ENCODE peak calls at places on chromosomes 13 and 19, in six cellular contexts. S is NCI-H1417 treated with DMSO at 0.1 percent for 48 hours; T is NCI-H524 treated with DMSO at 0.1 percent for 48 hours; H is stimulated activated CD8-positive, alpha-beta memory T cell treated with anti-CD3 and anti-CD28 coated beads, Interleukin-2, amount 100 ng/mL, for 1 hour; Z is fibroblast of villous mesenchyme; B is GDM1. E is an unnamed sample.

GRCh38 chr13:112810608-112811007 is 120.8 kb downstream of the ATP11A start:
- DNase-seq in S (no peak), T (no peak), H (no peak), Z (no peak), B (no peak), E (no peak)

GRCh38 chr13:51451467-51452390 is 1.1 kb downstream of the INTS6 start:
- DNase-seq in S (peak), T (peak), H (peak), Z (peak), B (peak), E (peak)

GRCh38 chr19:11269408-11269807 is 7.1 kb upstream of the DOCK6 start:
- DNase-seq in S (no peak), T (no peak), H (no peak), Z (peak), B (no peak), E (no peak)

GRCh38 chr19:22286151-22286810 is at the start of gene ZNF729:
- DNase-seq in S (no peak), T (no peak), H (no peak), Z (no peak), B (no peak), E (no peak)

GRCh38 chr19:42206871-42207755 is 10.4 kb downstream of the DEDD2 start:
- DNase-seq in S (no peak), T (no peak), H (no peak), Z (peak), B (no peak), E (no peak)

GRCh38 chr19:15934332-15935078 is at the start of gene CYP4F11:
- DNase-seq in S (no peak), T (no peak), H (no peak), Z (no peak), B (no peak), E (no peak)

GRCh38 chr19:4449022-4449825 is 8.4 kb downstream of the UBXN6 start:
- DNase-seq in S (no peak), T (peak), H (no peak), Z (no peak), B (no peak), E (no peak)

GRCh38 chr13:110005563-110005962 is 219.2 kb upstream of the IRS2 start:
- DNase-seq in S (no peak), T (no peak), H (no peak), Z (peak), B (no peak), E (no peak)

GRCh38 chr13:112896736-112897602 is 72.0 kb upstream of the MCF2L start:
- DNase-seq in S (no peak), T (no peak), H (no peak), Z (no peak), B (no peak), E (no peak)

GRCh38 chr13:22648325-22648758 is 532.4 kb upstream of the SGCG start:
- DNase-seq in S (no peak), T (no peak), H (no peak), Z (no peak), B (no peak), E (no peak)

GRCh38 chr13:49220035-49220855 is at the start of gene MLNR:
- DNase-seq in S (no peak), T (no peak), H (no peak), Z (peak), B (no peak), E (no peak)

GRCh38 chr19:35495107-35496064 is 5.1 kb upstream of the KRTDAP start:
- DNase-seq in S (no peak), T (no peak), H (peak), Z (peak), B (peak), E (peak)

GRCh38 chr13:23212621-23213020 is 31.8 kb downstream of the SGCG start:
- DNase-seq in S (no peak), T (no peak), H (no peak), Z (peak), B (no peak), E (peak)

GRCh38 chr13:42548731-42549554 is 25.0 kb upstream of the TNFSF11 start:
- DNase-seq in S (no peak), T (no peak), H (no peak), Z (peak), B (peak), E (no peak)

GRCh38 chr19:54133312-54133956 is 4.1 kb upstream of the CNOT3 start:
- DNase-seq in S (peak), T (no peak), H (no peak), Z (peak), B (peak), E (no peak)

GRCh38 chr19:36672368-36672767 is 5.7 kb upstream of the ZNF461 start:
- DNase-seq in S (no peak), T (no peak), H (no peak), Z (no peak), B (no peak), E (no peak)

GRCh38 chr13:31485651-31486051 is 253.7 kb upstream of the RXFP2 start:
- DNase-seq in S (no peak), T (no peak), H (no peak), Z (peak), B (no peak), E (no peak)

GRCh38 chr13:45621950-45622349 is 6.4 kb upstream of the ERICH6B start:
- DNase-seq in S (no peak), T (no peak), H (no peak), Z (no peak), B (no peak), E (no peak)

GRCh38 chr19:47331931-47332547 is at the start of gene C5AR2:
- DNase-seq in S (no peak), T (no peak), H (no peak), Z (no peak), B (no peak), E (no peak)

GRCh38 chr19:43620061-43621001 is 902 bp upstream of the ZNF428 start:
- DNase-seq in S (peak), T (no peak), H (no peak), Z (no peak), B (no peak), E (no peak)

GRCh38 chr19:46736544-46737274 is 9.1 kb upstream of the FKRP start:
- DNase-seq in S (no peak), T (no peak), H (no peak), Z (no peak), B (no peak), E (no peak)

GRCh38 chr13:108700421-108701170 is 71.2 kb downstream of the MYO16 start:
- DNase-seq in S (no peak), T (no peak), H (no peak), Z (peak), B (no peak), E (no peak)

GRCh38 chr13:98374750-98375149 is 197.7 kb upstream of the RNF113B start:
- DNase-seq in S (no peak), T (no peak), H (no peak), Z (no peak), B (no peak), E (no peak)

GRCh38 chr13:41516760-41517159 is 59.4 kb downstream of the RGCC start:
- DNase-seq in S (no peak), T (no peak), H (no peak), Z (no peak), B (no peak), E (no peak)

GRCh38 chr19:43774103-43774939 is 6.5 kb downstream of the KCNN4 start:
- DNase-seq in S (no peak), T (no peak), H (no peak), Z (peak), B (no peak), E (peak)

GRCh38 chr19:2578391-2578826 is 102.5 kb downstream of the GADD45B start:
- DNase-seq in S (no peak), T (no peak), H (no peak), Z (peak), B (no peak), E (no peak)

GRCh38 chr19:3397266-3398022 is 31.1 kb downstream of the NFIC start:
- DNase-seq in S (no peak), T (no peak), H (no peak), Z (no peak), B (no peak), E (no peak)

GRCh38 chr19:39438270-39438934 is 2.7 kb upstream of the RPS16 start:
- DNase-seq in S (no peak), T (no peak), H (no peak), Z (no peak), B (no peak), E (no peak)

GRCh38 chr13:94073006-94073744 is 406.3 kb downstream of the DCT start:
- DNase-seq in S (no peak), T (no peak), H (no peak), Z (peak), B (no peak), E (no peak)

GRCh38 chr19:18633321-18633720 is 3.5 kb upstream of the KLHL26 start:
- DNase-seq in S (no peak), T (peak), H (no peak), Z (no peak), B (no peak), E (no peak)

GRCh38 chr13:102495663-102496062 is 93.8 kb upstream of the FGF14 start:
- DNase-seq in S (no peak), T (no peak), H (no peak), Z (no peak), B (no peak), E (no peak)

GRCh38 chr19:30719991-30720329 is 347.8 kb downstream of the ZNF536 start:
- DNase-seq in S (no peak), T (no peak), H (no peak), Z (no peak), B (no peak), E (no peak)

GRCh38 chr13:46050771-46051170 is 1.8 kb downstream of the ZC3H13 start:
- DNase-seq in S (no peak), T (no peak), H (no peak), Z (no peak), B (no peak), E (no peak)

GRCh38 chr13:19606152-19606551 is 27.3 kb upstream of the MPHOSPH8 start:
- DNase-seq in S (no peak), T (no peak), H (no peak), Z (peak), B (no peak), E (no peak)

GRCh38 chr13:35499131-35500051 is 22.9 kb upstream of the MAB21L1 start:
- DNase-seq in S (peak), T (peak), H (no peak), Z (no peak), B (no peak), E (no peak)